ENCODE peak calls at places on chromosomes 4 and X, in eight cellular contexts. T is endothelial cell of umbilical vein, X is heart left ventricle, Z is HCT116, G is tibial nerve, L is HepG2, A is prostate gland, B is IMR-90. R is an unnamed sample.

GRCh38 chr4:99323761-99324160 is 2.6 kb upstream of the ADH1B start:
- DNase-seq in T (no peak), X (no peak), Z (no peak), G (peak), L (no peak), A (peak), B (peak), R (no peak)

GRCh38 chrX:11704725-11705495 is 39.2 kb upstream of the ARHGAP6 start:
- DNase-seq in T (no peak), X (no peak), Z (no peak), G (no peak), L (no peak), A (no peak), B (peak), R (no peak)

GRCh38 chr4:76458829-76459228 is 23.8 kb downstream of the SHROOM3 start:
- DNase-seq in T (no peak), X (no peak), Z (no peak), G (no peak), L (no peak), A (no peak), B (no peak), R (no peak)

GRCh38 chr4:123676550-123677229 is 280.1 kb downstream of the SPRY1 start:
- DNase-seq in T (no peak), X (no peak), Z (no peak), G (no peak), L (no peak), A (no peak), B (no peak), R (no peak)

GRCh38 chr4:86959588-86960500 is 25.0 kb downstream of the AFF1 start:
- DNase-seq in T (no peak), X (no peak), Z (no peak), G (no peak), L (no peak), A (no peak), B (no peak), R (no peak)

GRCh38 chr4:87005690-87006461 is 71.1 kb downstream of the AFF1 start:
- DNase-seq in T (peak), X (no peak), Z (no peak), G (no peak), L (no peak), A (peak), B (no peak), R (no peak)

GRCh38 chrX:112211459-112211858 is 128.9 kb upstream of the TRPC5 start:
- DNase-seq in T (no peak), X (no peak), Z (no peak), G (no peak), L (no peak), A (no peak), B (peak), R (no peak)

GRCh38 chr4:184805462-184806245 is 20.1 kb downstream of the ACSL1 start:
- DNase-seq in T (no peak), X (peak), Z (no peak), G (no peak), L (no peak), A (peak), B (no peak), R (peak)

GRCh38 chr4:541271-541670 is 34.8 kb downstream of the TMEM271 start:
- DNase-seq in T (no peak), X (no peak), Z (no peak), G (no peak), L (no peak), A (no peak), B (no peak), R (no peak)

GRCh38 chr4:181427076-181427475 is 816.1 kb upstream of the TENM3 start:
- DNase-seq in T (no peak), X (no peak), Z (no peak), G (no peak), L (no peak), A (no peak), B (no peak), R (no peak)

GRCh38 chr4:54959656-54960055 is 165.7 kb downstream of the KDR start:
- DNase-seq in T (no peak), X (no peak), Z (no peak), G (no peak), L (no peak), A (no peak), B (peak), R (no peak)

GRCh38 chr4:54958236-54958635 is 167.2 kb downstream of the KDR start:
- DNase-seq in T (no peak), X (no peak), Z (no peak), G (no peak), L (no peak), A (no peak), B (peak), R (no peak)

GRCh38 chr4:54967289-54967688 is 158.1 kb downstream of the KDR start:
- DNase-seq in T (no peak), X (no peak), Z (no peak), G (no peak), L (no peak), A (no peak), B (no peak), R (no peak)

GRCh38 chr4:54961357-54961975 is 163.9 kb downstream of the KDR start:
- DNase-seq in T (peak), X (no peak), Z (peak), G (no peak), L (no peak), A (no peak), B (peak), R (no peak)
- TF ChIP-seq CTCF in T (peak), X (peak), Z (peak), G (peak), L (peak), A (peak), B (peak), R (peak)

GRCh38 chrX:10098235-10098819 is 58.4 kb upstream of the CLCN4 start:
- DNase-seq in T (peak), X (no peak), Z (no peak), G (no peak), L (no peak), A (no peak), B (no peak), R (peak)
- H3K27ac ChIP-seq in T (no peak), X (peak), Z (no peak), G (peak), L (no peak), A (no peak), B (no peak), R (peak)

DNA sequence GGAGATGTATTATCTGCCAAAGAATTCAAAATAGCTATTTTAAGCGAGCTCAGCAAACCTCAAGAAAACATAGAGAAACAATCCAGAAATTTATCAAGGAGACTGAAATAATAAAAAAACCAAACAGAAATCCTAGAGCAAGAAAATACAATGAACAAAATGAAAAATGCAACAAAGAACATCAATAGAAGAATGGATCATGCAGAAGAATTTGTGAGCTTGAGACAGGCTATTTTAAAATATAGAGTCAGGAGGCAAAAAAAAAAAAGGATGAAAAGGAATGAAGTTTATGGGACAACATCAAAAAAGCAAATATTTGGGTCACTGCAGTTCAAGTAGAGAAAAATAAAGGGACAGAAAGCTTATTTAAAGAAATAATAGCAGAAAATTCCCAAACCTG is 29.1 kb downstream of the CENPE start:
- DNase-seq in T (no peak), X (no peak), Z (no peak), G (no peak), L (no peak), A (no peak), B (no peak), R (no peak)
- TF ChIP-seq POLR2A in T (no peak), X (no peak), Z (no peak), G (no peak), L (no peak), A (no peak), B (no peak), R (no peak)

GRCh38 chr4:38730493-38730829 is 52.3 kb downstream of the TLR10 start:
- DNase-seq in T (no peak), X (no peak), Z (no peak), G (no peak), L (no peak), A (no peak), B (no peak), R (no peak)

GRCh38 chr4:38723726-38724506 is 58.9 kb downstream of the TLR10 start:
- DNase-seq in T (no peak), X (no peak), Z (no peak), G (no peak), L (peak), A (no peak), B (no peak), R (peak)

GRCh38 chr4:38730830-38731646 is 51.8 kb downstream of the TLR10 start:
- DNase-seq in T (peak), X (peak), Z (peak), G (peak), L (peak), A (peak), B (peak), R (peak)

GRCh38 chr4:38724507-38724808 is 58.3 kb downstream of the TLR10 start:
- DNase-seq in T (no peak), X (no peak), Z (no peak), G (no peak), L (no peak), A (no peak), B (no peak), R (no peak)

DNA sequence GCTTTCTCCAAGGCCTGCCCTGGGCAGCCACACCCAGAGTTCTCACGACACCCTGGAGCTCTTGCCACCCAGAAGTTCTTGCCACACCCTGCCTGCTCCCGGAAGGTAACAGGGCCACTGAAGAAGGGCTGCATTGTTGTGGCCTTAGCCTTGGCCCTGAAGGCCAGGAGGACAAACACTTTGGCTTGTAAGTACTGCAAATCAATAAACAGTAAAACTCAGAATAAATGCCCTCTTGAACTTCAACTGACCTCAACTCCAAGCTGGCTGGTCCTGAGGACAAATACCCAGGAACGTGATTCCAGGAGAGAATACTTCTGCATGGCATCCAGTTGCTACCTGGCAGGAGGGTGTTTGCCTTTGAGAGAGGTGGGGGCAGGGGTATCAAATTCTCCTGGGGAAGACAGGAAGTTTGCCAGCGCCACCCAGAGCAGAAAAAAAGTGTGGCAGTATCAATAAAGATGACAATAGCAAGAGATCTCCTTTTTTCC is 54.1 kb downstream of the TLR10 start:
- DNase-seq in T (no peak), X (no peak), Z (peak), G (no peak), L (peak), A (peak), B (no peak), R (no peak)
- TF ChIP-seq CTCF in T (no peak), X (no peak), Z (peak), G (no peak), L (peak), A (no peak), B (no peak), R (no peak)

GRCh38 chr4:10105920-10106319 is 10.7 kb downstream of the WDR1 start:
- DNase-seq in T (no peak), X (no peak), Z (no peak), G (no peak), L (no peak), A (no peak), B (no peak), R (no peak)
- H3K27ac ChIP-seq in T (peak), X (peak), Z (peak), G (peak), L (no peak), A (peak), B (peak), R (peak)